ENCODE peak calls at places on chromosomes 12 and 14, in eight cellular contexts. K, V, S, O, G, P, J and L are unnamed samples.

GRCh38 chr14:103702497-103703432 is 12.5 kb downstream of the XRCC3 start:
- DNase-seq in J (no peak), O (no peak), S (no peak), G (no peak), K (no peak), P (no peak), V (no peak), L (no peak)

GRCh38 chr12:12266389-12266872 is 413 bp downstream of the LRP6 start:
- DNase-seq in K (no peak), J (no peak), S (peak; percentile 10), P (no peak), O (no peak), G (no peak), V (peak; percentile 16), L (no peak)

GRCh38 chr14:68664225-68664681 is 128.6 kb downstream of the ZFP36L1 start:
- DNase-seq in K (no peak), V (no peak), S (no peak), J (no peak), O (no peak), P (no peak), G (no peak), L (no peak)

GRCh38 chr14:86462193-86462592 is 932.2 kb downstream of the FLRT2 start:
- DNase-seq in J (no peak), G (peak; percentile 9), P (no peak), V (no peak), S (peak; percentile 19), K (peak; percentile 57), O (no peak), L (no peak)

GRCh38 chr12:120540445-120540844 is 6.3 kb downstream of the RNF10 start:
- DNase-seq in G (no peak), V (no peak), J (no peak), O (no peak), P (no peak), K (peak; percentile 89), S (peak; percentile 61), L (peak; percentile 63)

GRCh38 chr14:99676657-99677056 is 7.4 kb upstream of the CYP46A1 start:
- DNase-seq in J (no peak), P (no peak), G (no peak), S (peak; percentile 13), K (no peak), V (no peak), O (no peak), L (no peak)

GRCh38 chr12:54373619-54374554 is 9.6 kb upstream of the GPR84 start:
- DNase-seq in O (no peak), S (peak; percentile 12), J (no peak), K (no peak), G (no peak), P (no peak), V (no peak), L (no peak)

GRCh38 chr14:75514673-75515630 is 7.3 kb upstream of the BATF start:
- DNase-seq in G (no peak), V (peak; percentile 26), O (no peak), P (no peak), K (no peak), J (no peak), S (peak; percentile 32), L (no peak)

GRCh38 chr14:90281261-90281660 is 24.9 kb downstream of the PSMC1 start:
- DNase-seq in J (no peak), V (no peak), K (peak; percentile 72), S (peak; percentile 90), G (peak; percentile 24), O (no peak), P (no peak), L (no peak)

GRCh38 chr12:47077206-47078085 is 2.0 kb upstream of the PCED1B start:
- DNase-seq in J (no peak), G (no peak), K (no peak), P (no peak), S (no peak), V (no peak), O (no peak), L (no peak)

GRCh38 chr12:3158851-3159465 is 81.8 kb downstream of the TSPAN9 start:
- DNase-seq in V (no peak), S (peak; percentile 66), J (no peak), P (no peak), K (peak; percentile 53), G (no peak), O (no peak), L (peak; percentile 20)

GRCh38 chr14:103130965-103131364 is 7.7 kb downstream of the TNFAIP2 start:
- DNase-seq in P (no peak), G (peak; percentile 76), J (no peak), O (no peak), V (no peak), K (peak; percentile 87), S (peak; percentile 72), L (no peak)

GRCh38 chr14:86405250-86405649 is 875.3 kb downstream of the FLRT2 start:
- DNase-seq in S (no peak), P (no peak), V (no peak), G (no peak), K (peak; percentile 29), J (no peak), O (no peak), L (no peak)

GRCh38 chr12:3236345-3237153 is 159.4 kb downstream of the TSPAN9 start:
- DNase-seq in G (peak; percentile 61), P (no peak), V (no peak), K (peak; percentile 57), S (peak; percentile 65), J (no peak), O (no peak), L (no peak)

GRCh38 chr12:58166643-58167042 is 225.3 kb downstream of the ATP23 start:
- DNase-seq in G (no peak), K (no peak), O (no peak), P (no peak), S (no peak), J (no peak), V (no peak), L (no peak)

GRCh38 chr14:88005050-88005481 is at the start of gene GPR65:
- DNase-seq in G (no peak), S (peak; percentile 49), J (no peak), P (no peak), O (no peak), K (peak; percentile 45), V (no peak), L (no peak)
- H3K4me3 ChIP-seq in G (no peak within 1 kb of the TSS), S (no peak within 1 kb of the TSS), J (no peak within 1 kb of the TSS), P (peak within 1 kb of the TSS; percentile 11), O (peak within 1 kb of the TSS; percentile 42), K (no peak within 1 kb of the TSS), V (peak within 1 kb of the TSS; percentile 42), L (no peak within 1 kb of the TSS)

GRCh38 chr14:56741325-56741724 is 69.0 kb downstream of the OTX2 start:
- DNase-seq in S (no peak), K (no peak), V (no peak), G (no peak), P (no peak), O (no peak), J (no peak), L (no peak)

GRCh38 chr14:56733396-56733795 is 76.9 kb downstream of the OTX2 start:
- DNase-seq in O (no peak), V (no peak), P (no peak), J (no peak), G (no peak), K (no peak), S (no peak), L (no peak)

GRCh38 chr14:56742391-56742790 is 67.9 kb downstream of the OTX2 start:
- DNase-seq in J (no peak), V (no peak), O (no peak), P (no peak), G (no peak), K (no peak), S (no peak), L (no peak)

GRCh38 chr14:56738020-56738419 is 72.3 kb downstream of the OTX2 start:
- DNase-seq in O (no peak), J (no peak), V (no peak), G (no peak), P (no peak), K (no peak), S (no peak), L (no peak)
- TF ChIP-seq CTCF in O (no peak), J (no peak), V (no peak), G (no peak), P (no peak), K (no peak), S (no peak), L (no peak)

DNA sequence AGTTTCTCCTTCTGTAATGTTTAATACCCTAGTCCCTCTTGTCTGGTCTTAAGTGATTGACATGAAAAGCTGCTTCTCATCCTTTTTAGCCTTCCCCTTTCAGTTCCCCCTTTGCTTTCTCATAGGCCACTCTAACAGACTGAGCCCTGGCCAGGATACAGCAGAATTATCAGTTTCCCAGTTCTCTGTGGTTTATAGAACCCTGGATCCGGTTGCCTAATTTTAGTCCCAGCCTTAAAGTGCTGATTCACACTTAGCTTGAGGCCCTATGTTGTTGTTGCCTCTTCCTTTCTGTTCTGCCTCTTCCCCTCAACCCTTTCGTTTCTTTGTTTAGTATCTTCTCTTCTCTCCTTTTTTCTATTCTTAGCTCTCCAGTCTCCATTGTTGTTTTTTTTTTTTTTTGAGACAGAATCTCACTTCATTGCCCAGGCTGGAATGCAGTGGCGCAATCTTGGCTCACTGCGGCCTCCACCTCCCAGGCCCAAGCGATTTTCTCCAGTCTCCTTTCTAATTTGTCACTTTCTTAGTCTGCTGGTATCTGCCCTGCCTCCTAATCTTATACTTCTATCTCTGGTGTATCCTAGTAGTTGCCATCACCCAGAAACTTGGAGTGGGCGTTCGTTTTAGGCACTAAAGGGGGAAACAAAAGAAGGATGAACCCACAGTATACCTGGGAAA is 2.9 kb upstream of the BIN2 start:
- DNase-seq in V (no peak), J (no peak), O (peak; percentile 73), P (no peak), K (peak; percentile 92), S (peak; percentile 82), G (no peak), L (peak; percentile 74)
- H3K4me3 ChIP-seq in V (no peak overlapping the region), J (no peak overlapping the region), O (no peak overlapping the region), P (no peak overlapping the region), K (no peak overlapping the region), S (no peak overlapping the region), G (no peak overlapping the region), L (no peak overlapping the region)

GRCh38 chr14:94748667-94749347 is 21.1 kb downstream of the GSC start:
- DNase-seq in S (peak; percentile 18), P (no peak), G (no peak), V (no peak), K (no peak), O (no peak), J (peak; percentile 32), L (no peak)
- TF ChIP-seq CTCF in S (peak; percentile 54), P (no peak), G (peak; percentile 28), V (peak; percentile 60), K (peak; percentile 55), O (peak; percentile 39), J (no peak), L (peak; percentile 56)

DNA sequence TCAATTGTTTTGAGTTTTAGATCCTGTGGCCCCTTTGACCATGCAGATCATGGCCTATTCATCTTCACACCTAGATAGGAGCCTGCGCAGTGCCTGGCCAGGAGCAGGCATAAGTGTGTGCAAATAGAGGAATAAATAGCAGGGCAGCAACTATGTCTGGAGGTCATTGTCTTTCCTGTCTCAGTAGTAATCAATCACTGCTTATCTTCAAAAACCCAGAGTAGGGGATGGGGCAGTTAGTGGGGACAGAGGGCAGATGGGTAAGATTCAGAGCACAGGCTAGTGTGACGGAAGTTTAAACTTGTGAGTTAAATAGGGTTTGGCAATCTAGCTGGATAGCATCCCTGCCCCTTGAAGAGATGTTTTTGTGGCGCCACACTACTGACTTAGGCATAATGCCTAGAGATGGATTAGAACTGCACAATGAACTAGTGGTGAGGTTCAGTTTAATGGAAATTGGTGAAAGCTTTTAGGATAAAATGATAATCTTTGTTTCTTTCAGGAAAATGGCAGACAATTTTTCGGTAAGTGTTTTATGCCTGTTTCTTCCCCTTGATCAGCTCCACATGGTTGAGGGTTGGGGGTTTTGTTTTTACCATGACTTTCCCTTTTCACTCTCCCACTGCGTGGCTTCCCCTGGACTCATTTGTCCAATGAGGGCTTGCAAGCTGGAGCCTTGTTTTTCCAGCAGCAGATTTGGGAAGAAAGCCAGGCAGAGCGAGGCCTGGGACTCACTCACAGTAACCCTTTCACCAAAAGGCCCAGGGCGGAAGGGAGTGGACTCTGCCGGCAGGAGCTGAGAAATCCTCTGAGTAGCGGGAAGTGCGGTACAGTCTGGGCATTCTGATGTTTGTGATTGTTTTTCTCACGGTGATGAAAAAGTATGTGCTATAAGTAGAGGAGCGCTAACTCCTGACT is 8.1 kb downstream of the LGALS3 start:
- DNase-seq in S (peak; percentile 93), O (no peak), G (no peak), V (peak; percentile 82), K (peak; percentile 95), J (peak; percentile 79), P (no peak), L (peak; percentile 52)
- H3K4me3 ChIP-seq in S (no peak overlapping the region), O (peak overlapping the region; percentile 12), G (no peak overlapping the region), V (peak overlapping the region; percentile 50), K (peak overlapping the region; percentile 32), J (peak overlapping the region; percentile 35), P (peak overlapping the region; percentile 10), L (no peak overlapping the region)